ENCODE peak calls at places on chromosomes 11 and 22, in ten cellular contexts. Z is BJ; W is epithelial cell of esophagus; E is transverse colon; X is Calu3; B is CD4-positive, alpha-beta T cell; A is GM10248; I is right atrium auricular region; S is stomach; T is pancreas. H is an unnamed sample.

GRCh38 chr11:119290894-119291497 is 25.9 kb downstream of the MCAM start:
- DNase-seq in I (no peak), A (no peak), B (no peak), X (no peak), Z (no peak), E (no peak), W (no peak), S (no peak), T (no peak), H (no peak)

GRCh38 chr11:128494418-128495332 is 92.7 kb downstream of the ETS1 start:
- DNase-seq in B (no peak), E (no peak), T (no peak), X (no peak), A (no peak), Z (no peak), S (no peak), I (no peak), W (no peak), H (no peak)

GRCh38 chr22:18954333-18954732 is 18.2 kb upstream of the PRODH start:
- DNase-seq in S (peak), I (peak), T (peak), Z (no peak), X (peak), W (peak), B (peak), A (peak), E (peak), H (peak)

GRCh38 chr22:35037089-35037488 is 28.9 kb upstream of the ISX start:
- DNase-seq in S (no peak), T (no peak), Z (no peak), W (no peak), I (no peak), X (no peak), A (no peak), E (no peak), B (no peak), H (no peak)

GRCh38 chr11:34997872-34998548 is 81.6 kb downstream of the PDHX start:
- DNase-seq in W (peak), Z (no peak), B (no peak), I (no peak), X (no peak), E (no peak), A (peak), S (no peak), T (no peak), H (no peak)

GRCh38 chr22:37183432-37184379 is 4.3 kb downstream of the C1QTNF6 start:
- DNase-seq in B (no peak), W (no peak), S (no peak), A (no peak), T (peak), E (no peak), I (no peak), X (no peak), Z (no peak), H (no peak)

GRCh38 chr22:45859231-45860161 is 117.5 kb downstream of the WNT7B start:
- DNase-seq in X (peak), A (no peak), E (no peak), T (no peak), W (peak), S (peak), I (peak), B (no peak), Z (no peak), H (no peak)

GRCh38 chr11:119315139-119316016 is 1.6 kb downstream of the MCAM start:
- DNase-seq in X (peak), W (peak), B (peak), S (no peak), A (no peak), Z (no peak), T (no peak), I (no peak), E (peak), H (no peak)

GRCh38 chr11:59754859-59755700 is at the start of gene STX3:
- DNase-seq in S (peak), E (peak), T (peak), I (peak), Z (no peak), B (peak), X (peak), A (peak), W (peak), H (peak)

GRCh38 chr22:48719978-48720661 is 1107.6 kb downstream of the BRD1 start:
- DNase-seq in S (no peak), E (no peak), Z (no peak), X (no peak), B (no peak), I (no peak), A (no peak), W (no peak), T (no peak), H (no peak)
- TF ChIP-seq CTCF in S (no peak), E (no peak), Z (no peak), X (no peak), B (no peak), I (no peak), A (no peak), W (no peak), T (no peak), H (no peak)

GRCh38 chr11:72753341-72754148 is 1.3 kb upstream of the ARAP1 start:
- DNase-seq in T (no peak), B (no peak), E (no peak), A (no peak), Z (no peak), X (no peak), W (no peak), I (no peak), S (no peak), H (no peak)
- TF ChIP-seq CTCF in T (no peak), B (no peak), E (no peak), A (peak), Z (no peak), X (no peak), W (no peak), I (no peak), S (no peak), H (no peak)

DNA sequence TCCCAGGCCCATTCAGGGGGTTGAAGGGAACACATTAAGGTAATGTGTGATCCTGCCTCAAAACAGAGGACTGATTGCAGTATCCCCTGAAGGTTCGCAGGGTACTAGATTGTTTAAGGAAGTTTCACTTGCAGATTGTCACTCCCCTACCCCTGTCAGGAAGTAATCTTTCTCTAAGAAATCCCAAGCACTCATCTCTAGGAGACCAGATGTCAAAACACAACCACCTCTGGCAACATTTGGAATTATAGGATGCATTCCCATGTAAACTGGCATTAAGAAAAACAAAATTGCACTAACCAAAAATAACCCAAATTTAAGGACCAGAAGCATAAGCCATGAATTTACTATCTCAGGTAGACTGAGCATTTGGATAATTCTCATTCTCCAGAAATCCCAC is 1.6 kb downstream of the MRPL17 start:
- DNase-seq in A (no peak), E (no peak), W (no peak), Z (no peak), X (no peak), S (no peak), I (no peak), B (no peak), T (no peak), H (no peak)
- TF ChIP-seq CTCF in A (no peak), E (no peak), W (no peak), Z (no peak), X (no peak), S (no peak), I (no peak), B (no peak), T (no peak), H (peak)

DNA sequence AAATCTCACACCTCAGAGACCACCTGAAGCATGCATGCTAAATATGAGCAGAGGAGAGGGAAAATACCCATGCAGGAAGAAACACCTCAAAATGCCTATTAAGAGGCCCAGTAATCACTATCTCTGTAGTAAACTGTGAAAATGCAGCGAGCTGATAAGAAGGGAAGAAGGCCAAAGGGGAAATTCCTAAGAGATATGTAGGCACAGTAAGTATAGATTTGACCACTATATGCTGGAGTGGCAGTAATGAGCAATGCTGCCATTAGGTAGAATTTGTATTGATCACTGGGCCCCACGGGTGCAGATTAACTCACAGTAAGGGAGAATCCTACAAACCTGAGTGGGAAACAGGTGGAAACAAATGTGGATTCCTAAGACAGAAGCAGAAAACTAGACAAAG is 1813.1 kb upstream of the RAG2 start:
- DNase-seq in S (no peak), A (no peak), B (no peak), X (no peak), I (no peak), Z (no peak), W (no peak), E (no peak), T (no peak), H (no peak)
- TF ChIP-seq CTCF in S (no peak), A (no peak), B (no peak), X (no peak), I (no peak), Z (no peak), W (peak), E (no peak), T (no peak), H (no peak)

GRCh38 chr22:33819743-33820142 is 100.5 kb downstream of the LARGE1 start:
- DNase-seq in W (no peak), X (no peak), T (no peak), A (no peak), Z (no peak), E (no peak), B (no peak), S (no peak), I (no peak), H (no peak)
- TF ChIP-seq CTCF in W (no peak), X (no peak), T (no peak), A (no peak), Z (no peak), E (no peak), B (no peak), S (no peak), I (no peak), H (no peak)

GRCh38 chr11:77473801-77474508 is at the start of gene PAK1:
- DNase-seq in I (peak), W (peak), E (peak), T (peak), Z (no peak), A (peak), B (peak), X (peak), S (peak), H (peak)
- TF ChIP-seq CTCF in I (no peak), W (peak), E (no peak), T (no peak), Z (peak), A (peak), B (no peak), X (no peak), S (no peak), H (peak)

H was measured in osteocyte.